ENCODE peak calls at places on chromosomes 12 and 14, in five cellular contexts. One of them, this sample, is unnamed.

GRCh38 chr14:58488550-58488949 is 61.0 kb downstream of the KIAA0586 start:
- DNase-seq in IMR-90: peak; percentile 50
- DNase-seq in upper lobe of left lung: no peak
- DNase-seq in HCT116: no peak
- DNase-seq in prostate gland: no peak
- DNase-seq in this sample: no peak

GRCh38 chr14:95061317-95062093 is 95.8 kb downstream of the DICER1 start:
- DNase-seq in IMR-90: peak; percentile 10
- DNase-seq in upper lobe of left lung: no peak
- DNase-seq in HCT116: no peak
- DNase-seq in prostate gland: no peak
- DNase-seq in this sample: no peak

GRCh38 chr14:61525293-61526011 is 169.9 kb upstream of the HIF1A start:
- DNase-seq in IMR-90: peak; percentile 52
- DNase-seq in upper lobe of left lung: peak; percentile 93
- DNase-seq in HCT116: peak; percentile 97
- DNase-seq in prostate gland: peak; percentile 71
- DNase-seq in this sample: peak; percentile 58

GRCh38 chr14:93018401-93018800 is 95.5 kb downstream of the CHGA start:
- DNase-seq in IMR-90: no peak
- DNase-seq in upper lobe of left lung: no peak
- DNase-seq in HCT116: no peak
- DNase-seq in prostate gland: no peak
- DNase-seq in this sample: no peak

GRCh38 chr14:93764211-93764659 is 24.1 kb downstream of the PRIMA1 start:
- DNase-seq in IMR-90: peak; percentile 20
- DNase-seq in upper lobe of left lung: no peak
- DNase-seq in HCT116: no peak
- DNase-seq in prostate gland: peak; percentile 36
- DNase-seq in this sample: no peak

GRCh38 chr12:116551151-116551550 is 8.0 kb upstream of the MAP1LC3B2 start:
- DNase-seq in IMR-90: no peak
- DNase-seq in upper lobe of left lung: no peak
- DNase-seq in HCT116: no peak
- DNase-seq in prostate gland: no peak
- DNase-seq in this sample: no peak

GRCh38 chr12:112868459-112869041 is 38.2 kb upstream of the OAS1 start:
- DNase-seq in IMR-90: no peak
- DNase-seq in upper lobe of left lung: no peak
- DNase-seq in HCT116: no peak
- DNase-seq in prostate gland: no peak
- DNase-seq in this sample: no peak

GRCh38 chr12:122842505-122843405 is 7.5 kb downstream of the HIP1R start:
- DNase-seq in IMR-90: no peak
- DNase-seq in upper lobe of left lung: no peak
- DNase-seq in HCT116: no peak
- DNase-seq in prostate gland: no peak
- DNase-seq in this sample: no peak

GRCh38 chr14:52079239-52079956 is 10.5 kb upstream of the NID2 start:
- DNase-seq in IMR-90: peak; percentile 71
- DNase-seq in upper lobe of left lung: no peak
- DNase-seq in HCT116: no peak
- DNase-seq in prostate gland: no peak
- DNase-seq in this sample: no peak

GRCh38 chr12:14911131-14911530 is 25.5 kb upstream of the MGP start:
- DNase-seq in IMR-90: no peak
- DNase-seq in upper lobe of left lung: no peak
- DNase-seq in HCT116: no peak
- DNase-seq in prostate gland: no peak
- DNase-seq in this sample: no peak

GRCh38 chr12:51335931-51336330 is 10.5 kb downstream of the CELA1 start:
- DNase-seq in IMR-90: no peak
- DNase-seq in upper lobe of left lung: peak; percentile 67
- DNase-seq in HCT116: no peak
- DNase-seq in prostate gland: no peak
- DNase-seq in this sample: no peak

GRCh38 chr14:73754911-73755360 is 40.8 kb upstream of the PNMA1 start:
- DNase-seq in IMR-90: peak; percentile 54
- DNase-seq in upper lobe of left lung: no peak
- DNase-seq in HCT116: no peak
- DNase-seq in prostate gland: peak; percentile 62
- DNase-seq in this sample: peak; percentile 71

GRCh38 chr12:109795023-109795422 is 38.2 kb downstream of the TRPV4 start:
- DNase-seq in IMR-90: peak; percentile 66
- DNase-seq in upper lobe of left lung: no peak
- DNase-seq in HCT116: no peak
- DNase-seq in prostate gland: no peak
- DNase-seq in this sample: no peak

GRCh38 chr12:131928765-131929529 is at the start of gene PUS1:
- DNase-seq in IMR-90: peak; percentile 91
- DNase-seq in upper lobe of left lung: peak; percentile 93
- DNase-seq in HCT116: peak; percentile 86
- DNase-seq in prostate gland: peak; percentile 92
- DNase-seq in this sample: peak; percentile 93
- TF ChIP-seq POLR2A in IMR-90: peak; percentile 85
- TF ChIP-seq POLR2A in upper lobe of left lung: no peak
- TF ChIP-seq POLR2A in HCT116: peak; percentile 57
- TF ChIP-seq POLR2A in prostate gland: peak; percentile 68
- TF ChIP-seq POLR2A in this sample: no peak

GRCh38 chr14:70190156-70190555 is 1.4 kb upstream of the SLC8A3 start:
- DNase-seq in IMR-90: no peak
- DNase-seq in upper lobe of left lung: no peak
- DNase-seq in HCT116: no peak
- DNase-seq in prostate gland: no peak
- DNase-seq in this sample: no peak
- H3K4me3 ChIP-seq in IMR-90: no peak overlapping the region
- H3K4me3 ChIP-seq in upper lobe of left lung: no peak overlapping the region
- H3K4me3 ChIP-seq in HCT116: no peak overlapping the region
- H3K4me3 ChIP-seq in prostate gland: no peak overlapping the region
- H3K4me3 ChIP-seq in this sample: no peak overlapping the region

GRCh38 chr14:103385153-103385993 is at the start of gene MARK3:
- DNase-seq in IMR-90: peak; percentile 95
- DNase-seq in upper lobe of left lung: peak; percentile 98
- DNase-seq in HCT116: peak; percentile 86
- DNase-seq in prostate gland: peak; percentile 97
- DNase-seq in this sample: peak; percentile 98
- TF ChIP-seq POLR2A in IMR-90: peak; percentile 79
- TF ChIP-seq POLR2A in upper lobe of left lung: peak; percentile 88
- TF ChIP-seq POLR2A in HCT116: peak; percentile 78
- TF ChIP-seq POLR2A in prostate gland: peak; percentile 93
- TF ChIP-seq POLR2A in this sample: no peak

DNA sequence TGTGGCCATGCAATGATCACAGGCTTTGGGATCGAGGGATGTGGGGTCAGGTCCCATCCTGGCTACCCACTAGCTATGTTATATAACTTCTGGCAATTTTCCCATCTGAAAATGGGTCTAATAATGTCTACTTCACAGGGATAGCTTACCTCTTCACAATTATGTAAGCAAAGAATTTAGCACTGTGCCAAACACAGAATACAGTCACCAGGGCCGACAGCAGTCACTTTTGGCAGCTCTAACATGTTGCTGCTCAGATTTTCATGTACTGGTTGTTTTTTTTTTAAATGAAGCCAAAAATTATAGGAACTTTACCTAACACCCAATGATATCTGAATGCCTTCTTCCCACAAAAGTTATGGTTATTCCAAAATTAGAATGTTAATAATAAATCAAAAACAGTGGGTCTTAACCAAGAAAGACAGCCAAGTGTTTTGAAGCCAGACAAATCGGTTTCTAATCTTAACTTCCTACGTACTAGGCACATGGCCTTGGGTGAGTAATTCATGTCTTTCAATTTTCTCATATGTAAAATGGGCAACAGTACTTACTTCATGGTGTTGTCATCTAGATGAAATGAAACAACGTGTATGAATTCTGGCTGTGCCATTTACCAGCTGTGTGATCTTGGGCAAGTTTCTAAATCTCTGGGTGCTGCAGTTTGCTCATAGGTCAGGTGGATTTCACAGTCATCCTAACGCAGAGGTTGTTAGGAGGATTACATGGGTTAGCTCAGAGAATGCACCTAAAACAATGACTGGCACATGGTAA is 13.0 kb upstream of the PCED1B start:
- DNase-seq in IMR-90: peak; percentile 54
- DNase-seq in upper lobe of left lung: no peak
- DNase-seq in HCT116: no peak
- DNase-seq in prostate gland: no peak
- DNase-seq in this sample: no peak
- H3K4me3 ChIP-seq in IMR-90: no peak overlapping the region
- H3K4me3 ChIP-seq in upper lobe of left lung: no peak overlapping the region
- H3K4me3 ChIP-seq in HCT116: no peak overlapping the region
- H3K4me3 ChIP-seq in prostate gland: no peak overlapping the region
- H3K4me3 ChIP-seq in this sample: no peak overlapping the region

GRCh38 chr12:68367136-68367535 is 35.0 kb upstream of the MDM1 start:
- DNase-seq in IMR-90: no peak
- DNase-seq in upper lobe of left lung: no peak
- DNase-seq in HCT116: no peak
- DNase-seq in prostate gland: no peak
- DNase-seq in this sample: no peak

GRCh38 chr12:68368332-68368731 is 36.2 kb upstream of the MDM1 start:
- DNase-seq in IMR-90: no peak
- DNase-seq in upper lobe of left lung: no peak
- DNase-seq in HCT116: no peak
- DNase-seq in prostate gland: no peak
- DNase-seq in this sample: no peak

GRCh38 chr12:68361953-68362352 is 29.8 kb upstream of the MDM1 start:
- DNase-seq in IMR-90: no peak
- DNase-seq in upper lobe of left lung: no peak
- DNase-seq in HCT116: no peak
- DNase-seq in prostate gland: no peak
- DNase-seq in this sample: no peak

GRCh38 chr12:68367903-68368302 is 35.7 kb upstream of the MDM1 start:
- DNase-seq in IMR-90: no peak
- DNase-seq in upper lobe of left lung: no peak
- DNase-seq in HCT116: no peak
- DNase-seq in prostate gland: no peak
- DNase-seq in this sample: no peak

GRCh38 chr12:68364893-68365725 is 32.9 kb upstream of the MDM1 start:
- DNase-seq in IMR-90: peak; percentile 98
- DNase-seq in upper lobe of left lung: peak; percentile 98
- DNase-seq in HCT116: peak; percentile 57
- DNase-seq in prostate gland: peak; percentile 85
- DNase-seq in this sample: peak; percentile 89
- TF ChIP-seq POLR2A in IMR-90: no peak
- TF ChIP-seq POLR2A in upper lobe of left lung: peak; percentile 40
- TF ChIP-seq POLR2A in HCT116: peak; percentile 62
- TF ChIP-seq POLR2A in prostate gland: peak; percentile 16
- TF ChIP-seq POLR2A in this sample: no peak

This sample was measured in stomach.